ENCODE peak calls at places on chromosomes 16 and 17, in eight cellular contexts. D, K, E, P, V, R, O and I are unnamed samples.

GRCh38 chr17:59856859-59857794 is 35.6 kb downstream of the TUBD1 start:
- DNase-seq in D (no peak), K (no peak), E (no peak), P (no peak), V (no peak), R (no peak), O (no peak), I (no peak)

GRCh38 chr16:1496464-1496863 is 3.3 kb downstream of the TELO2 start:
- DNase-seq in D (peak; percentile 71), K (no peak), E (no peak), P (no peak), V (no peak), R (no peak), O (no peak), I (no peak)

GRCh38 chr16:20409398-20410152 is at the start of gene ACSM5:
- DNase-seq in D (no peak), K (peak; percentile 27), E (no peak), P (no peak), V (no peak), R (no peak), O (no peak), I (peak; percentile 61)

GRCh38 chr17:48113201-48113676 is 5.7 kb downstream of the SNX11 start:
- DNase-seq in D (no peak), K (no peak), E (peak; percentile 46), P (no peak), V (no peak), R (no peak), O (no peak), I (no peak)

GRCh38 chr16:84520778-84521770 is 16.6 kb upstream of the MEAK7 start:
- DNase-seq in D (no peak), K (no peak), E (no peak), P (no peak), V (no peak), R (peak; percentile 99), O (no peak), I (peak; percentile 92)

GRCh38 chr16:26709754-26710153 is 357.0 kb upstream of the C16orf82 start:
- DNase-seq in D (no peak), K (no peak), E (no peak), P (no peak), V (no peak), R (no peak), O (no peak), I (no peak)

GRCh38 chr16:51035110-51035498 is 116.0 kb downstream of the SALL1 start:
- DNase-seq in D (no peak), K (no peak), E (no peak), P (no peak), V (no peak), R (peak; percentile 8), O (peak; percentile 7), I (no peak)

GRCh38 chr17:7233701-7234099 is 617 bp downstream of the DVL2 start:
- DNase-seq in D (no peak), K (no peak), E (no peak), P (no peak), V (no peak), R (no peak), O (no peak), I (no peak)

GRCh38 chr16:68707341-68708152 is 29.5 kb upstream of the CDH1 start:
- DNase-seq in D (no peak), K (peak; percentile 96), E (no peak), P (peak; percentile 11), V (no peak), R (peak; percentile 86), O (peak; percentile 73), I (no peak)

GRCh38 chr16:84228321-84228838 is 11.4 kb downstream of the KCNG4 start:
- DNase-seq in D (peak; percentile 95), K (peak; percentile 92), E (no peak), P (peak; percentile 82), V (peak; percentile 10), R (no peak), O (peak; percentile 95), I (no peak)

GRCh38 chr16:79601092-79601977 is 798 bp upstream of the MAF start:
- DNase-seq in D (peak; percentile 86), K (peak; percentile 31), E (peak; percentile 33), P (no peak), V (no peak), R (no peak), O (no peak), I (no peak)

GRCh38 chr17:49875690-49876089 is 27.8 kb upstream of the TAC4 start:
- DNase-seq in D (no peak), K (no peak), E (no peak), P (no peak), V (no peak), R (no peak), O (no peak), I (no peak)